ENCODE peak calls at places on chromosome 12, in five cellular contexts. J is CD4-positive, CD25-positive, alpha-beta regulatory T cell; F is uterus; H is HL-60; S is left ventricle myocardium inferior. C is an unnamed sample. For H3K27me3, the result is how much of the 10 kb centered on the place peaks cover.

GRCh38 chr12:73421832-73422231 is 1115.8 kb upstream of the ATXN7L3B start:
- DNase-seq in J (no peak), H (no peak), S (no peak), F (no peak), C (no peak)

GRCh38 chr12:1638167-1638566 is 9.1 kb downstream of the WNT5B start:
- DNase-seq in H (no peak), F (no peak), J (no peak), S (no peak), C (no peak)

GRCh38 chr12:27751386-27752047 is 28.5 kb upstream of the KLHL42 start:
- DNase-seq in H (no peak), F (no peak), S (no peak), J (no peak), C (no peak)

GRCh38 chr12:90112668-90113067 is 404.0 kb upstream of the ATP2B1 start:
- DNase-seq in H (no peak), J (no peak), S (no peak), F (no peak), C (no peak)

GRCh38 chr12:94207467-94208432 is 59.4 kb downstream of the PLXNC1 start:
- DNase-seq in H (peak), F (no peak), S (no peak), J (peak), C (no peak)

GRCh38 chr12:104446646-104447415 is 9.9 kb upstream of the CHST11 start:
- DNase-seq in F (no peak), J (no peak), H (no peak), S (no peak), C (no peak)

GRCh38 chr12:100608776-100609175 is 35.3 kb downstream of the GAS2L3 start:
- DNase-seq in J (no peak), S (no peak), H (no peak), F (no peak), C (no peak)

GRCh38 chr12:6394398-6394797 is 10.4 kb downstream of the LTBR start:
- DNase-seq in J (no peak), H (peak), F (no peak), S (no peak), C (no peak)

GRCh38 chr12:112824701-112825100 is 33.2 kb downstream of the RPH3A start:
- DNase-seq in J (no peak), S (no peak), F (no peak), H (no peak), C (no peak)
- H3K27me3 ChIP-seq in J (under half), S (half or more), F (under half), H (under half), C (under half)

GRCh38 chr12:47903151-47903611 is 1.6 kb downstream of the VDR start:
- DNase-seq in H (peak), F (no peak), J (no peak), S (no peak), C (peak)

GRCh38 chr12:47905313-47905730 is 528 bp upstream of the VDR start:
- DNase-seq in H (no peak), J (peak), F (peak), S (peak), C (no peak)

GRCh38 chr12:47903927-47904646 is 707 bp downstream of the VDR start:
- DNase-seq in F (peak), J (peak), S (peak), H (peak), C (peak)

GRCh38 chr12:47902131-47902639 is 2.6 kb downstream of the VDR start:
- DNase-seq in H (no peak), J (no peak), S (no peak), F (no peak), C (no peak)

DNA sequence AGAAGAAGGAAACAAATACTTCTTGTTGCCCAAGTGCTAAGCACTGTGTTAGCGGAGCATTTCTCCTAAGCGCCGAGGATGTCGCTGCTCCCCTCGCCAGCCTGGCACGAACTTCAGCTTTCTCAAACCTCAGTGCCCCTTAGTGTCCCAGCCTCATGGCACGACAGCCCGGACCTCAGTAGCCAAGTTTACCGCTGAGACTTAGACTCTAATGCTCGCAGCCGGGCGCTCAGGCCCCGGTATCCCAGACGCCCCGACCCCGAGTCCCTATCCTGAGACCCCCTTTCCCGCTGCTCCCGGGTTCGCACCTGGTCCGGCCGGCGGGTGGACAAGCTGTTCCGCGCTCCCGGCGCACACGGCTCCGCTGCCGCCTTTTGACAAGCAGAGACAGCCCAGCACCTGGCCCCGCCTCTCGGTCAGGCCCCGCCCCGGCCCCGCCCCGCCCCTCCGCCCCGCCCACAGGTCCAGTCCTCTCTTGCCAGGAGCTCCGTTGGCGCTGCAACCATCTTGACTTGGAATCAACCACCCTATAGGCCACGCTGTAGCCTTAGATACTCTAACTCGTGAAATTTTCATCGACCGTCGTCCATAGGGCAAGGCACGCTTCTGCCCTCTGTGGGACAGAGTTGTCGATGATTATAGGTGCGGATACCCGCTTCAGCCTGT is at the start of gene VDR:
- DNase-seq in H (peak), S (peak), J (peak), F (peak), C (peak)
- H3K27me3 ChIP-seq in H (under half), S (under half), J (under half), F (under half), C (under half)

DNA sequence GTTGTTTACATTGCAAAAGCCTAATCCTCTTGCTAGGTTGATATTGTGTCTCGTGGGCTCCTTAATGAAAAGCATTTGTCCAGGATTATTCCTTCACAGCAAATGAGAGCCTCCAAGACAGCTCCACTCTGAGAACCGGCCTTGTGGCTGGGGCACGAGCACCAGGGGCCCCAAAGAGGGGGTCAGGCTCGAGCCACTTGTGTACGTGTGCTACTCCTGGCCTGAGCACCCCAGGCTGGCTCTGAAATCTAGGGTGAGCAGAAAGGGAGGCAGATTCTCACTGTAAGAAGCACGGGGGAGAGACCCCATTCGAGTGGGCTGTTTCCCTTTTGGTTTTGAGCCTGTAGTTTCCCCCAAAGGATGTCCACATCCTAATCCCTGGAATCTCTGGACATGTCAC is 45.0 kb upstream of the FZD10 start:
- DNase-seq in J (no peak), S (no peak), F (no peak), H (no peak), C (no peak)
- H3K27me3 ChIP-seq in J (under half), S (half or more), F (under half), H (under half), C (under half)

DNA sequence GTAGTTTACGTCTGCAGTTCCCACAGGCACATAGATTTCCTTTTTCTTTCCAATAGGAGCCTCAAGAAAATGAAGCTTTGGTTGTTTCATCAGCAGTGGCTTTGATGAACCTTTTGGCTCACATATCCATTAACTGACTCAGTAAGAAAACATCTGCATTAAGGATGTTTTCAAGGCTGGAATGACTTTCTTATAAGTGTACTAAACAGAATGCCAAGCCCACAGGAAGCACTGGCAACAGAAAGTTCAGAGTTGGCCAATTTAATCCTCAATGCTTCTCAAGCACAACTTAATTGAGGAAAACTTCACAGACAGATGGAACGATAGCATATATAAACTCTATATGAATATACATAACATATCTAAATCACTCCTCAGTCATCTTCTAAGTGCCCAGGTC is 63.5 kb downstream of the ST8SIA1 start:
- DNase-seq in H (no peak), F (no peak), S (no peak), J (no peak), C (peak)
- H3K27me3 ChIP-seq in H (under half), F (under half), S (under half), J (under half), C (under half)

GRCh38 chr12:54029529-54030441 is 1.5 kb downstream of the HOXC6 start:
- DNase-seq in F (no peak), S (no peak), H (no peak), J (no peak), C (no peak)

GRCh38 chr12:54028324-54029201 is at the start of gene HOXC6:
- DNase-seq in F (no peak), H (no peak), J (no peak), S (no peak), C (no peak)

GRCh38 chr12:54026640-54027441 is 1.4 kb upstream of the HOXC6 start:
- DNase-seq in H (no peak), F (no peak), J (no peak), S (no peak), C (no peak)

GRCh38 chr12:54025507-54026393 is 2.5 kb upstream of the HOXC6 start:
- DNase-seq in F (no peak), H (no peak), J (no peak), S (no peak), C (no peak)

DNA sequence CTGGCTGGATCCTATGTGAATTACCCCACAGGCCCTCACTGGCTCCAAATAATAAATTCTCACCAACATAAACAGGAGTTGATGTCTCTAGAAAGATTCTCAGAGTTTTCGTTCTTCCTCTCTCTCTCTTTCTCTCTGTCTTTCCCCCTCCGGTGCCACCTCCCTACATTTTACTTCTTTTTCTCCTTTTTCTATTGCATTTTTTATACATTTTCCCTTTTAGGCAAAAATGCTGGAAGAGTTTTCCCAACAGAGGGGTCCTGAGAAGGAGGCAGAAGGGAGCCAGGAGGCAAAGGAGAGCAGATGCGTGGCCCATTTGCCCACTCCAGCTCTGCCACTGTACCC is 826 bp upstream of the HOXC6 start:
- DNase-seq in S (no peak), J (no peak), F (no peak), H (no peak), C (no peak)
- H3K27me3 ChIP-seq in S (half or more), J (under half), F (under half), H (under half), C (half or more)